ENCODE peak calls at places on chromosome 11, in five cellular contexts. Z, W, T, F and L are unnamed samples.
A peak's percentile ranks its signal among the peaks of the same experiment; 100 is the strongest.

GRCh38 chr11:48111941-48112340 is 104.7 kb upstream of the OR4B1 start:
- DNase-seq in Z (no peak), W (no peak), T (peak; percentile 79), F (no peak), L (no peak)

GRCh38 chr11:45884596-45885185 is 760 bp upstream of the MAPK8IP1 start:
- DNase-seq in Z (no peak), W (no peak), T (no peak), F (no peak), L (no peak)

GRCh38 chr11:15346907-15347306 is 232.2 kb downstream of the INSC start:
- DNase-seq in Z (no peak), W (no peak), T (peak; percentile 60), F (no peak), L (no peak)

GRCh38 chr11:13644997-13645667 is 23.3 kb upstream of the FAR1 start:
- DNase-seq in Z (peak; percentile 4), W (no peak), T (peak; percentile 78), F (no peak), L (no peak)

GRCh38 chr11:71080239-71081097 is 171.9 kb downstream of the SHANK2 start:
- DNase-seq in Z (peak; percentile 55), W (peak; percentile 79), T (peak; percentile 75), F (no peak), L (peak; percentile 77)

GRCh38 chr11:121514401-121514981 is 61.7 kb upstream of the SORL1-AS1 start:
- DNase-seq in Z (no peak), W (no peak), T (no peak), F (no peak), L (no peak)

GRCh38 chr11:100445231-100445735 is 241.8 kb upstream of the ARHGAP42 start:
- DNase-seq in Z (no peak), W (no peak), T (peak; percentile 24), F (no peak), L (no peak)

GRCh38 chr11:130635937-130636336 is 187.5 kb downstream of the ADAMTS15 start:
- DNase-seq in Z (no peak), W (no peak), T (no peak), F (no peak), L (no peak)

GRCh38 chr11:44725016-44725651 is 1.6 kb upstream of the TSPAN18 start:
- DNase-seq in Z (no peak), W (peak; percentile 21), T (peak; percentile 69), F (no peak), L (no peak)

GRCh38 chr11:117478926-117479325 is 151.3 kb downstream of the CEP164 start:
- DNase-seq in Z (no peak), W (no peak), T (no peak), F (no peak), L (no peak)

GRCh38 chr11:123132881-123133280 is 62.2 kb downstream of the CLMP start:
- DNase-seq in Z (no peak), W (no peak), T (no peak), F (no peak), L (no peak)

GRCh38 chr11:12329797-12330196 is 47.6 kb upstream of the PARVA start:
- DNase-seq in Z (no peak), W (peak; percentile 4), T (no peak), F (no peak), L (no peak)

GRCh38 chr11:71988050-71988449 is 10.7 kb upstream of the IL18BP start:
- DNase-seq in Z (peak; percentile 85), W (peak; percentile 88), T (peak; percentile 23), F (no peak), L (peak; percentile 89)

GRCh38 chr11:128488471-128488870 is 98.9 kb downstream of the ETS1 start:
- DNase-seq in Z (peak; percentile 94), W (peak; percentile 97), T (peak; percentile 45), F (no peak), L (peak; percentile 80)

GRCh38 chr11:113091578-113091844 is 130.3 kb downstream of the NCAM1 start:
- DNase-seq in Z (no peak), W (peak; percentile 5), T (no peak), F (no peak), L (no peak)

GRCh38 chr11:68328374-68329091 is 16.1 kb downstream of the LRP5 start:
- DNase-seq in Z (no peak), W (no peak), T (peak; percentile 51), F (no peak), L (no peak)

GRCh38 chr11:43866520-43866919 is 14.1 kb upstream of the ALKBH3 start:
- DNase-seq in Z (peak; percentile 36), W (peak; percentile 61), T (no peak), F (no peak), L (no peak)

GRCh38 chr11:130848361-130849214 is 67.7 kb downstream of the SNX19 start:
- DNase-seq in Z (no peak), W (no peak), T (no peak), F (no peak), L (no peak)

GRCh38 chr11:35579557-35580396 is 38.5 kb upstream of the FJX1 start:
- DNase-seq in Z (peak; percentile 94), W (peak; percentile 94), T (peak; percentile 71), F (no peak), L (peak; percentile 85)

GRCh38 chr11:65506770-65507485 is 8.1 kb downstream of the MALAT1 start:
- DNase-seq in Z (peak; percentile 77), W (peak; percentile 85), T (no peak), F (no peak), L (no peak)

GRCh38 chr11:134537296-134537695 is 125.3 kb upstream of the B3GAT1 start:
- DNase-seq in Z (no peak), W (no peak), T (no peak), F (no peak), L (no peak)

GRCh38 chr11:96065379-96065778 is 141.5 kb upstream of the MTMR2 start:
- DNase-seq in Z (peak; percentile 46), W (peak; percentile 63), T (no peak), F (no peak), L (peak; percentile 25)

GRCh38 chr11:73141031-73141308 is 1.1 kb downstream of the FCHSD2 start:
- DNase-seq in Z (peak; percentile 50), W (peak; percentile 58), T (no peak), F (no peak), L (peak; percentile 55)

GRCh38 chr11:9577551-9577950 is 4.1 kb downstream of the WEE1 start:
- DNase-seq in Z (no peak), W (no peak), T (peak; percentile 42), F (no peak), L (no peak)

GRCh38 chr11:70637949-70638598 is 239.7 kb downstream of the CTTN start:
- DNase-seq in Z (no peak), W (no peak), T (no peak), F (no peak), L (no peak)

GRCh38 chr11:108228236-108228635 is 5.4 kb downstream of the ATM start:
- DNase-seq in Z (no peak), W (no peak), T (no peak), F (no peak), L (no peak)

GRCh38 chr11:78714539-78714938 is 139.9 kb upstream of the NARS2 start:
- DNase-seq in Z (no peak), W (no peak), T (peak; percentile 24), F (no peak), L (no peak)

GRCh38 chr11:65873280-65874156 is 918 bp upstream of the EFEMP2 start:
- DNase-seq in Z (peak; percentile 94), W (peak; percentile 98), T (peak; percentile 96), F (no peak), L (peak; percentile 97)